ENCODE peak calls at places on chromosomes 4 and X, in eight cellular contexts. One of them, this sample, is unnamed.

GRCh38 chr4:153345011-153345981 is 808 bp downstream of the MND1 start:
- DNase-seq in bronchial epithelial cell: peak; percentile 59
- DNase-seq in mucosa of descending colon: peak; percentile 53
- DNase-seq in NB4: peak; percentile 82
- DNase-seq in IMR-90: peak; percentile 56
- DNase-seq in stomach: no peak
- DNase-seq in suprapubic skin: no peak
- DNase-seq in uterus: peak; percentile 20
- DNase-seq in this sample: peak; percentile 76

GRCh38 chr4:82618321-82618720 is 56.5 kb upstream of the TMEM150C start:
- DNase-seq in bronchial epithelial cell: no peak
- DNase-seq in NB4: no peak
- DNase-seq in uterus: no peak
- DNase-seq in IMR-90: peak; percentile 43
- DNase-seq in mucosa of descending colon: no peak
- DNase-seq in stomach: no peak
- DNase-seq in suprapubic skin: no peak
- DNase-seq in this sample: no peak

GRCh38 chr4:82770607-82771006 is 28.0 kb downstream of the SCD5 start:
- DNase-seq in mucosa of descending colon: no peak
- DNase-seq in uterus: no peak
- DNase-seq in suprapubic skin: no peak
- DNase-seq in bronchial epithelial cell: no peak
- DNase-seq in IMR-90: no peak
- DNase-seq in NB4: no peak
- DNase-seq in stomach: no peak
- DNase-seq in this sample: no peak

GRCh38 chrX:154444001-154444754 is at the start of gene FAM50A:
- DNase-seq in bronchial epithelial cell: peak; percentile 6
- DNase-seq in suprapubic skin: peak; percentile 85
- DNase-seq in IMR-90: peak; percentile 42
- DNase-seq in stomach: peak; percentile 82
- DNase-seq in NB4: peak; percentile 55
- DNase-seq in uterus: peak; percentile 79
- DNase-seq in mucosa of descending colon: peak; percentile 88
- DNase-seq in this sample: peak; percentile 74

GRCh38 chrX:80876877-80877276 is 67.2 kb upstream of the BRWD3 start:
- DNase-seq in stomach: no peak
- DNase-seq in bronchial epithelial cell: peak; percentile 14
- DNase-seq in NB4: peak; percentile 51
- DNase-seq in uterus: no peak
- DNase-seq in IMR-90: peak; percentile 44
- DNase-seq in suprapubic skin: no peak
- DNase-seq in mucosa of descending colon: no peak
- DNase-seq in this sample: peak; percentile 31

GRCh38 chrX:106707771-106708454 is 18.6 kb upstream of the RNF128 start:
- DNase-seq in suprapubic skin: no peak
- DNase-seq in bronchial epithelial cell: peak; percentile 95
- DNase-seq in IMR-90: peak; percentile 94
- DNase-seq in uterus: no peak
- DNase-seq in NB4: no peak
- DNase-seq in stomach: no peak
- DNase-seq in mucosa of descending colon: no peak
- DNase-seq in this sample: no peak

GRCh38 chr4:17597517-17597916 is 16.9 kb upstream of the MED28 start:
- DNase-seq in uterus: no peak
- DNase-seq in mucosa of descending colon: peak; percentile 50
- DNase-seq in NB4: peak; percentile 27
- DNase-seq in suprapubic skin: no peak
- DNase-seq in IMR-90: peak; percentile 6
- DNase-seq in bronchial epithelial cell: peak; percentile 54
- DNase-seq in stomach: no peak
- DNase-seq in this sample: no peak

GRCh38 chr4:6548201-6548881 is 26.6 kb upstream of the MAN2B2 start:
- DNase-seq in stomach: no peak
- DNase-seq in mucosa of descending colon: no peak
- DNase-seq in suprapubic skin: no peak
- DNase-seq in IMR-90: peak; percentile 22
- DNase-seq in NB4: peak; percentile 80
- DNase-seq in uterus: no peak
- DNase-seq in bronchial epithelial cell: peak; percentile 41
- DNase-seq in this sample: peak; percentile 13

GRCh38 chrX:155679715-155680114 is 67.0 kb upstream of the TMLHE start:
- DNase-seq in mucosa of descending colon: no peak
- DNase-seq in suprapubic skin: no peak
- DNase-seq in IMR-90: no peak
- DNase-seq in stomach: no peak
- DNase-seq in NB4: no peak
- DNase-seq in uterus: no peak
- DNase-seq in bronchial epithelial cell: no peak
- DNase-seq in this sample: no peak

GRCh38 chr4:95507561-95507960 is 41.2 kb downstream of the UNC5C start:
- DNase-seq in stomach: no peak
- DNase-seq in IMR-90: no peak
- DNase-seq in suprapubic skin: no peak
- DNase-seq in NB4: no peak
- DNase-seq in mucosa of descending colon: no peak
- DNase-seq in bronchial epithelial cell: no peak
- DNase-seq in uterus: no peak
- DNase-seq in this sample: no peak

GRCh38 chr4:136861081-136861480 is 671.2 kb downstream of the PCDH18 start:
- DNase-seq in uterus: no peak
- DNase-seq in bronchial epithelial cell: no peak
- DNase-seq in mucosa of descending colon: no peak
- DNase-seq in NB4: no peak
- DNase-seq in IMR-90: peak; percentile 9
- DNase-seq in stomach: no peak
- DNase-seq in suprapubic skin: no peak
- DNase-seq in this sample: no peak

GRCh38 chrX:47539860-47540259 is 21.1 kb upstream of the ARAF start:
- DNase-seq in suprapubic skin: no peak
- DNase-seq in bronchial epithelial cell: no peak
- DNase-seq in stomach: no peak
- DNase-seq in IMR-90: peak; percentile 32
- DNase-seq in mucosa of descending colon: no peak
- DNase-seq in uterus: no peak
- DNase-seq in NB4: no peak
- DNase-seq in this sample: no peak

GRCh38 chr4:108171541-108172230 is 3.0 kb upstream of the LEF1 start:
- DNase-seq in NB4: no peak
- DNase-seq in suprapubic skin: no peak
- DNase-seq in IMR-90: no peak
- DNase-seq in mucosa of descending colon: peak; percentile 38
- DNase-seq in bronchial epithelial cell: no peak
- DNase-seq in stomach: no peak
- DNase-seq in uterus: no peak
- DNase-seq in this sample: peak; percentile 16

GRCh38 chr4:165784672-165785071 is 88.4 kb upstream of the TLL1 start:
- DNase-seq in bronchial epithelial cell: no peak
- DNase-seq in suprapubic skin: no peak
- DNase-seq in IMR-90: no peak
- DNase-seq in stomach: no peak
- DNase-seq in uterus: no peak
- DNase-seq in NB4: no peak
- DNase-seq in mucosa of descending colon: no peak
- DNase-seq in this sample: no peak

GRCh38 chr4:183765121-183765990 is 106.3 kb downstream of the TRAPPC11 start:
- DNase-seq in suprapubic skin: no peak
- DNase-seq in stomach: no peak
- DNase-seq in bronchial epithelial cell: peak; percentile 44
- DNase-seq in NB4: no peak
- DNase-seq in mucosa of descending colon: no peak
- DNase-seq in uterus: no peak
- DNase-seq in IMR-90: no peak
- DNase-seq in this sample: no peak

GRCh38 chrX:49840679-49841078 is 11.6 kb downstream of the PAGE4 start:
- DNase-seq in suprapubic skin: no peak
- DNase-seq in mucosa of descending colon: peak; percentile 41
- DNase-seq in bronchial epithelial cell: peak; percentile 59
- DNase-seq in IMR-90: peak; percentile 35
- DNase-seq in stomach: peak; percentile 78
- DNase-seq in NB4: peak; percentile 43
- DNase-seq in uterus: peak; percentile 30
- DNase-seq in this sample: peak; percentile 72

GRCh38 chrX:52031371-52031770 is 37.6 kb downstream of the MAGED4B start:
- DNase-seq in NB4: no peak
- DNase-seq in suprapubic skin: no peak
- DNase-seq in uterus: no peak
- DNase-seq in stomach: no peak
- DNase-seq in mucosa of descending colon: no peak
- DNase-seq in IMR-90: no peak
- DNase-seq in bronchial epithelial cell: no peak
- DNase-seq in this sample: no peak

GRCh38 chr4:108849611-108850406 is 87.0 kb upstream of the ETNPPL start:
- DNase-seq in bronchial epithelial cell: peak; percentile 84
- DNase-seq in suprapubic skin: no peak
- DNase-seq in NB4: no peak
- DNase-seq in IMR-90: peak; percentile 80
- DNase-seq in stomach: no peak
- DNase-seq in uterus: no peak
- DNase-seq in mucosa of descending colon: no peak
- DNase-seq in this sample: peak; percentile 62

GRCh38 chr4:152849350-152849749 is 69.6 kb downstream of the ARFIP1 start:
- DNase-seq in suprapubic skin: no peak
- DNase-seq in stomach: no peak
- DNase-seq in bronchial epithelial cell: peak; percentile 88
- DNase-seq in IMR-90: no peak
- DNase-seq in uterus: no peak
- DNase-seq in NB4: no peak
- DNase-seq in mucosa of descending colon: no peak
- DNase-seq in this sample: no peak

GRCh38 chr4:123554819-123555499 is 158.4 kb downstream of the SPRY1 start:
- DNase-seq in stomach: no peak
- DNase-seq in mucosa of descending colon: no peak
- DNase-seq in suprapubic skin: no peak
- DNase-seq in NB4: no peak
- DNase-seq in uterus: no peak
- DNase-seq in IMR-90: no peak
- DNase-seq in bronchial epithelial cell: no peak
- DNase-seq in this sample: no peak

GRCh38 chr4:173167793-173168395 is 717 bp upstream of the GALNT7 start:
- DNase-seq in mucosa of descending colon: peak; percentile 78
- DNase-seq in uterus: no peak
- DNase-seq in bronchial epithelial cell: peak; percentile 49
- DNase-seq in NB4: peak; percentile 77
- DNase-seq in suprapubic skin: peak; percentile 82
- DNase-seq in stomach: peak; percentile 48
- DNase-seq in IMR-90: peak; percentile 30
- DNase-seq in this sample: peak; percentile 77

GRCh38 chrX:136768469-136769084 is 12.2 kb downstream of the ARHGEF6 start:
- DNase-seq in mucosa of descending colon: peak; percentile 21
- DNase-seq in stomach: no peak
- DNase-seq in uterus: peak; percentile 48
- DNase-seq in suprapubic skin: no peak
- DNase-seq in NB4: peak; percentile 95
- DNase-seq in IMR-90: peak; percentile 83
- DNase-seq in bronchial epithelial cell: peak; percentile 72
- DNase-seq in this sample: peak; percentile 63

GRCh38 chr4:41022116-41022515 is 192.2 kb downstream of the APBB2 start:
- DNase-seq in NB4: no peak
- DNase-seq in stomach: no peak
- DNase-seq in mucosa of descending colon: no peak
- DNase-seq in bronchial epithelial cell: no peak
- DNase-seq in suprapubic skin: no peak
- DNase-seq in IMR-90: no peak
- DNase-seq in uterus: no peak
- DNase-seq in this sample: no peak

GRCh38 chr4:13484749-13485345 is 707 bp upstream of the RAB28 start:
- DNase-seq in mucosa of descending colon: no peak
- DNase-seq in uterus: no peak
- DNase-seq in suprapubic skin: no peak
- DNase-seq in NB4: no peak
- DNase-seq in IMR-90: peak; percentile 58
- DNase-seq in bronchial epithelial cell: peak; percentile 36
- DNase-seq in stomach: no peak
- DNase-seq in this sample: peak; percentile 58

GRCh38 chr4:100591156-100591876 is 73.5 kb upstream of the EMCN start:
- DNase-seq in mucosa of descending colon: no peak
- DNase-seq in bronchial epithelial cell: no peak
- DNase-seq in IMR-90: no peak
- DNase-seq in NB4: no peak
- DNase-seq in stomach: peak; percentile 86
- DNase-seq in suprapubic skin: no peak
- DNase-seq in uterus: no peak
- DNase-seq in this sample: no peak

GRCh38 chr4:5066101-5066500 is 14.8 kb downstream of the STK32B start:
- DNase-seq in uterus: no peak
- DNase-seq in mucosa of descending colon: no peak
- DNase-seq in IMR-90: no peak
- DNase-seq in suprapubic skin: no peak
- DNase-seq in NB4: no peak
- DNase-seq in bronchial epithelial cell: no peak
- DNase-seq in stomach: no peak
- DNase-seq in this sample: no peak

GRCh38 chr4:112138538-112138937 is 6.7 kb upstream of the FAM241A start:
- DNase-seq in NB4: no peak
- DNase-seq in bronchial epithelial cell: no peak
- DNase-seq in stomach: no peak
- DNase-seq in suprapubic skin: no peak
- DNase-seq in mucosa of descending colon: no peak
- DNase-seq in IMR-90: no peak
- DNase-seq in uterus: no peak
- DNase-seq in this sample: no peak

GRCh38 chrX:130091976-130092522 is 18.2 kb downstream of the ELF4 start:
- DNase-seq in IMR-90: no peak
- DNase-seq in bronchial epithelial cell: no peak
- DNase-seq in uterus: no peak
- DNase-seq in NB4: peak; percentile 90
- DNase-seq in stomach: peak; percentile 63
- DNase-seq in mucosa of descending colon: peak; percentile 85
- DNase-seq in suprapubic skin: no peak
- DNase-seq in this sample: peak; percentile 94
- H3K4me3 ChIP-seq in IMR-90: no peak overlapping the region
- H3K4me3 ChIP-seq in bronchial epithelial cell: no peak overlapping the region
- H3K4me3 ChIP-seq in uterus: no peak overlapping the region
- H3K4me3 ChIP-seq in NB4: no peak overlapping the region
- H3K4me3 ChIP-seq in stomach: no peak overlapping the region
- H3K4me3 ChIP-seq in mucosa of descending colon: no peak overlapping the region
- H3K4me3 ChIP-seq in suprapubic skin: no peak overlapping the region
- H3K4me3 ChIP-seq in this sample: peak overlapping the region; percentile 58

GRCh38 chr4:135032670-135033069 is 831.1 kb upstream of the PABPC4L start:
- DNase-seq in suprapubic skin: no peak
- DNase-seq in IMR-90: no peak
- DNase-seq in stomach: no peak
- DNase-seq in NB4: no peak
- DNase-seq in uterus: no peak
- DNase-seq in mucosa of descending colon: no peak
- DNase-seq in bronchial epithelial cell: no peak
- DNase-seq in this sample: no peak
- TF ChIP-seq CTCF in suprapubic skin: no peak
- TF ChIP-seq CTCF in IMR-90: no peak
- TF ChIP-seq CTCF in stomach: no peak
- TF ChIP-seq CTCF in NB4: no peak
- TF ChIP-seq CTCF in uterus: no peak
- TF ChIP-seq CTCF in mucosa of descending colon: no peak
- TF ChIP-seq CTCF in bronchial epithelial cell: no peak
- TF ChIP-seq CTCF in this sample: no peak

GRCh38 chrX:110286126-110286525 is 31.8 kb downstream of the AMMECR1 start:
- DNase-seq in stomach: no peak
- DNase-seq in suprapubic skin: no peak
- DNase-seq in uterus: no peak
- DNase-seq in NB4: peak; percentile 9
- DNase-seq in bronchial epithelial cell: peak; percentile 85
- DNase-seq in IMR-90: peak; percentile 89
- DNase-seq in mucosa of descending colon: no peak
- DNase-seq in this sample: no peak
- H3K4me3 ChIP-seq in stomach: no peak overlapping the region
- H3K4me3 ChIP-seq in suprapubic skin: no peak overlapping the region
- H3K4me3 ChIP-seq in uterus: no peak overlapping the region
- H3K4me3 ChIP-seq in NB4: no peak overlapping the region
- H3K4me3 ChIP-seq in bronchial epithelial cell: no peak overlapping the region
- H3K4me3 ChIP-seq in IMR-90: no peak overlapping the region
- H3K4me3 ChIP-seq in mucosa of descending colon: no peak overlapping the region
- H3K4me3 ChIP-seq in this sample: no peak overlapping the region

GRCh38 chrX:54042609-54043010 is 1.7 kb downstream of the PHF8 start:
- DNase-seq in bronchial epithelial cell: peak; percentile 15
- DNase-seq in suprapubic skin: no peak
- DNase-seq in stomach: no peak
- DNase-seq in mucosa of descending colon: peak; percentile 37
- DNase-seq in NB4: peak; percentile 74
- DNase-seq in IMR-90: peak; percentile 63
- DNase-seq in uterus: peak; percentile 35
- DNase-seq in this sample: peak; percentile 62
- TF ChIP-seq CTCF in bronchial epithelial cell: peak; percentile 16
- TF ChIP-seq CTCF in suprapubic skin: no peak
- TF ChIP-seq CTCF in stomach: no peak
- TF ChIP-seq CTCF in mucosa of descending colon: no peak
- TF ChIP-seq CTCF in NB4: no peak
- TF ChIP-seq CTCF in IMR-90: peak; percentile 38
- TF ChIP-seq CTCF in uterus: peak; percentile 33
- TF ChIP-seq CTCF in this sample: no peak

This sample was measured in GM12865.